ENCODE peak calls at places on chromosomes 13 and 19, in eight cellular contexts. N, Q, H, R, A, U, C and E are unnamed samples.

GRCh38 chr19:10836478-10837325 is 690 bp upstream of the TMED1 start:
- DNase-seq in R (peak), A (peak), H (peak), U (peak), N (no peak), Q (peak), C (peak), E (no peak)

GRCh38 chr19:3186891-3187661 is 1.3 kb downstream of the NCLN start:
- DNase-seq in N (no peak), A (no peak), U (no peak), Q (peak), H (no peak), R (no peak), C (no peak), E (no peak)

GRCh38 chr19:2962018-2962670 is 15.2 kb upstream of the TLE6 start:
- DNase-seq in U (no peak), Q (peak), R (no peak), C (no peak), H (peak), A (no peak), N (peak), E (peak)

GRCh38 chr13:30112602-30113435 is 194.5 kb downstream of the KATNAL1 start:
- DNase-seq in N (peak), R (peak), A (peak), C (peak), U (peak), Q (peak), H (peak), E (peak)

GRCh38 chr19:10764340-10764894 is 46.5 kb downstream of the DNM2 start:
- DNase-seq in Q (no peak), U (no peak), H (no peak), N (no peak), R (no peak), C (no peak), A (no peak), E (no peak)

GRCh38 chr13:80469841-80470378 is 129.0 kb upstream of the SPRY2 start:
- DNase-seq in R (no peak), H (peak), Q (peak), U (peak), A (peak), C (peak), N (peak), E (peak)

GRCh38 chr13:108919036-108919907 is 289.9 kb downstream of the MYO16 start:
- DNase-seq in U (no peak), A (no peak), R (no peak), Q (no peak), N (peak), C (no peak), H (no peak), E (no peak)

GRCh38 chr19:13033819-13034611 is 38.7 kb downstream of the NFIX start:
- DNase-seq in Q (peak), N (peak), A (peak), C (peak), H (peak), R (peak), U (peak), E (no peak)

GRCh38 chr19:13097331-13098258 is 5.1 kb downstream of the LYL1 start:
- DNase-seq in A (no peak), U (peak), C (no peak), N (no peak), H (peak), Q (peak), R (peak), E (no peak)

GRCh38 chr13:40668335-40668734 is 1.9 kb upstream of the FOXO1 start:
- DNase-seq in A (no peak), C (peak), Q (peak), U (peak), N (no peak), H (no peak), R (no peak), E (no peak)

GRCh38 chr19:42293539-42293938 is 8.4 kb upstream of the PRR19 start:
- DNase-seq in C (no peak), N (no peak), A (no peak), R (no peak), U (no peak), H (peak), Q (no peak), E (no peak)

GRCh38 chr19:35116085-35116801 is 620 bp downstream of the FXYD3 start:
- DNase-seq in Q (no peak), N (no peak), C (no peak), H (no peak), A (peak), R (peak), U (no peak), E (no peak)

GRCh38 chr19:10230155-10230903 is 802 bp downstream of the S1PR2 start:
- DNase-seq in U (peak), N (peak), A (no peak), Q (peak), C (peak), R (peak), H (peak), E (no peak)

GRCh38 chr19:46976845-46977320 is 42.8 kb upstream of the NPAS1 start:
- DNase-seq in H (peak), Q (peak), C (peak), N (peak), R (no peak), U (no peak), A (no peak), E (peak)

GRCh38 chr19:46977548-46977947 is 42.1 kb upstream of the NPAS1 start:
- DNase-seq in C (no peak), A (no peak), R (no peak), Q (peak), N (no peak), H (no peak), U (no peak), E (no peak)

GRCh38 chr19:46974181-46974580 is 45.5 kb upstream of the NPAS1 start:
- DNase-seq in A (no peak), Q (no peak), C (no peak), N (no peak), R (no peak), U (no peak), H (no peak), E (no peak)

GRCh38 chr19:46975918-46976782 is 43.5 kb upstream of the NPAS1 start:
- DNase-seq in A (peak), Q (peak), C (peak), N (peak), H (peak), U (peak), R (peak), E (peak)

DNA sequence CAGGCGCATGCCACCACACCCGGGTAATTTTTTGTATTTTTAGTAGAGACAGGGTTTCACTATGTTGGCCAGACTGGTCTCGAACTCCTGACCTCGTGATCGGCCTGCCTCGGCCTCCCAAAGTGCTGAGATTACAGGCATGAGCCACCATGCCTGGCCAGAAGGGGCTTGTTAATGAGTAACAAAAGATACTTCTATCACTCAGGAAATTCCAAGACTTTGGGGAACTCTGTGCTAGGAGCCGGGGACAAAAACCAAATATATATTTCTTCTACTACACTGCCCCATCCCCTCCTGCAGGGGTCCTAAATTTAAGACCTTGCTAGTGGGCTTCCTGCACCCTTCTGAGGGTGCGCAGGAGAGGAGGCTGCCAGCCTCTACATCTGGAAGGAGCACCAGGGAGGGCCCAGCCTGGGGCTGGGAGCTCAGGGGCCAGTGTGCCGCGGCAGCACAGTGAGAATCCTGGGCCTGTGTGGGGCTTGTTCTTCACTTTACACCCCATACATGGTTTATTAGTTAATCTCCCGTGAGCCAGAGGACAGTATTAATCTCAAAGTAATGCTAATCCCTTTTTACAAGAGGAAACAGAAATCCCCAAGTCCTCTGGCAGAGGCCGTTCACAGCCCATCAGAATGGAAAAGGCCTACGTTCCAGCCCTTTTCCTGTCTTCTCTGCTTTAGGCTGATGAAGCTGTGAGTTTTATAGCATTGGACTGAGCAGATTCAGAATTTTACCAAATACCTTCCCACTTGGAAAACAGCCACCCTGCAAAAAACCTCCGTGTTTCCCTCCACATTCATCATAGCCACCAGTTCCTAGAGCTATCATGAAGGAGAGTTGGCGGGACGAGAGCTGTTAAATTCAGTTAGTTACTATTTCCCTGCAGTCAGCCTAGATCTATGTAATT is 44.4 kb upstream of the NPAS1 start:
- DNase-seq in A (no peak), N (no peak), Q (no peak), C (no peak), U (no peak), H (no peak), R (no peak), E (no peak)
- H3K27ac ChIP-seq in A (peak), N (peak), Q (peak), C (peak), U (peak), H (peak), R (peak), E (peak)

GRCh38 chr13:51175639-51176038 is 46.6 kb upstream of the FAM124A start:
- DNase-seq in U (no peak), N (no peak), R (no peak), H (no peak), A (no peak), C (no peak), Q (no peak), E (no peak)

GRCh38 chr13:51179432-51179971 is 42.7 kb upstream of the FAM124A start:
- DNase-seq in A (no peak), H (no peak), Q (no peak), C (no peak), N (no peak), R (no peak), U (no peak), E (no peak)

GRCh38 chr13:51177188-51177587 is 45.0 kb upstream of the FAM124A start:
- DNase-seq in A (no peak), H (no peak), C (no peak), R (no peak), N (no peak), Q (no peak), U (no peak), E (no peak)

GRCh38 chr13:51178456-51179074 is 43.6 kb upstream of the FAM124A start:
- DNase-seq in A (no peak), H (no peak), U (no peak), R (no peak), C (no peak), Q (no peak), N (no peak), E (no peak)

GRCh38 chr13:51175001-51175400 is 47.2 kb upstream of the FAM124A start:
- DNase-seq in R (no peak), A (no peak), U (no peak), H (no peak), C (no peak), N (no peak), Q (no peak), E (no peak)
- H3K4me3 ChIP-seq in R (no peak), A (no peak), U (no peak), H (no peak), C (no peak), N (no peak), Q (no peak), E (no peak)

GRCh38 chr13:44715287-44716224 is 139.4 kb upstream of the TSC22D1 start:
- DNase-seq in N (no peak), A (no peak), R (no peak), C (no peak), U (no peak), Q (peak), H (no peak), E (no peak)

GRCh38 chr13:44718467-44718866 is 142.3 kb upstream of the TSC22D1 start:
- DNase-seq in A (no peak), N (no peak), H (no peak), Q (no peak), C (no peak), U (no peak), R (no peak), E (no peak)

GRCh38 chr13:44710576-44710975 is 134.4 kb upstream of the TSC22D1 start:
- DNase-seq in C (no peak), R (no peak), U (no peak), N (peak), H (no peak), Q (peak), A (no peak), E (peak)

DNA sequence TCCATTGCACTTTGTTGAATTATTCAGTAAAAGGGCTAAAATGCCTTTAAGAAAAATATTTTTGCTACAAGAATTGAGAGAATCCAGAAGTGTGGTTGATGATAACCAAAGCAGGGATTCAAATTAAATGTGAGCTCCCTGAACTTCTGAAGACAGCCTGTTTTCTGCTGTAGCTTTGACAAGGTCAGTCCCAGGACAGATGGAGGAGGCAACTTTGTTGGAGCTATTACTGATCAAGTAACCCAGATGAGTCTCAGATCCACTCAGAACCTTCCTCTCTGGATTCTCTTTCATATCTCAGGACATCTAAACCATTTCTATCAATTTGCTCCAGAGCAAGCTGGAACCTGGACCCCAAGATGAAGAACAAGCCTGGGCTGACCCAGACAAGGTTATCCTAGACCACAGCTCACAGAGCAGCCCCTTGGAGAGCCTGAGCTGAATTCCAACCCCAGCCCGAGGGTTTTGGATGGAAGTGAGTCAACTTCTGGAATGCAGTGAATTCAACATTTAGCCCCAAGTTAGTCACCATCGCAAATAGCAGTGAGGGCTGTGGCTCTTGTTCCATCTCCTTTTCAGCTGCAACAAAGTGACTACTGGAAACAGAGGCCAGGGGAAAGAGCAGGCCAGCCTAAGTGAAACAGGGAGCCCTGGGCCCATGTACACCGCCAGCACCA is 137.8 kb upstream of the TSC22D1 start:
- DNase-seq in N (peak), A (no peak), C (no peak), R (no peak), H (no peak), U (no peak), Q (peak), E (peak)
- H3K27ac ChIP-seq in N (peak), A (no peak), C (peak), R (no peak), H (peak), U (no peak), Q (peak), E (peak)

GRCh38 chr13:99894105-99894504 is 77.5 kb downstream of the ZIC5 start:
- DNase-seq in H (no peak), N (no peak), A (no peak), U (no peak), R (no peak), Q (no peak), C (no peak), E (no peak)

GRCh38 chr13:99892866-99893504 is 78.6 kb downstream of the ZIC5 start:
- DNase-seq in C (no peak), U (no peak), Q (no peak), R (no peak), N (no peak), A (no peak), H (no peak), E (no peak)

GRCh38 chr13:99893567-99893966 is 78.0 kb downstream of the ZIC5 start:
- DNase-seq in Q (no peak), H (no peak), N (no peak), A (no peak), R (no peak), U (no peak), C (no peak), E (no peak)

GRCh38 chr13:99894835-99895427 is 76.6 kb downstream of the ZIC5 start:
- DNase-seq in Q (peak), C (no peak), R (no peak), N (no peak), A (no peak), U (no peak), H (no peak), E (no peak)

GRCh38 chr13:99892189-99892588 is 79.4 kb downstream of the ZIC5 start:
- DNase-seq in N (no peak), Q (no peak), H (no peak), C (no peak), R (no peak), U (no peak), A (no peak), E (no peak)
- H3K4me3 ChIP-seq in N (no peak), Q (no peak), H (no peak), C (no peak), R (no peak), U (no peak), A (no peak), E (no peak)